ENCODE peak calls at places on chromosomes 4 and X, in nine cellular contexts. L is cardiac muscle cell, V is Caco-2, R is AG04449, B is fibroblast of mammary gland, P is pancreas, Q is bronchial epithelial cell, T is BJ, K is fibroblast of lung. I is an unnamed sample.

GRCh38 chrX:77160301-77160700 is 286.9 kb upstream of the FGF16 start:
- DNase-seq in L (no peak), V (peak; percentile 0), R (no peak), B (no peak), P (no peak), Q (no peak), T (no peak), K (no peak), I (no peak)

GRCh38 chrX:30888526-30889146 is 418 bp downstream of the TAB3 start:
- DNase-seq in L (peak; percentile 14), V (peak; percentile 13), R (no peak), B (peak; percentile 9), P (no peak), Q (no peak), T (no peak), K (no peak), I (no peak)

GRCh38 chr4:36111180-36111579 is 133.1 kb downstream of the ARAP2 start:
- DNase-seq in L (no peak), V (no peak), R (no peak), B (peak; percentile 59), P (no peak), Q (no peak), T (no peak), K (peak; percentile 70), I (no peak)

GRCh38 chr4:152168960-152169616 is 366.8 kb downstream of the FBXW7 start:
- DNase-seq in L (no peak), V (no peak), R (no peak), B (no peak), P (no peak), Q (peak; percentile 7), T (no peak), K (no peak), I (no peak)

GRCh38 chr4:40121515-40121914 is 64.9 kb downstream of the N4BP2 start:
- DNase-seq in L (peak; percentile 50), V (no peak), R (peak; percentile 28), B (peak; percentile 88), P (no peak), Q (peak; percentile 96), T (peak; percentile 20), K (peak; percentile 89), I (no peak)

GRCh38 chr4:17690135-17690534 is 75.7 kb downstream of the MED28 start:
- DNase-seq in L (no peak), V (no peak), R (no peak), B (no peak), P (no peak), Q (no peak), T (no peak), K (no peak), I (no peak)

GRCh38 chr4:7417639-7418038 is 17.1 kb downstream of the PSAPL1 start:
- DNase-seq in L (no peak), V (no peak), R (no peak), B (no peak), P (no peak), Q (no peak), T (no peak), K (no peak), I (peak; percentile 2)

GRCh38 chr4:90951037-90951436 is 823.8 kb downstream of the CCSER1 start:
- DNase-seq in L (peak; percentile 51), V (peak; percentile 8), R (no peak), B (peak; percentile 1), P (peak; percentile 49), Q (peak; percentile 96), T (no peak), K (peak; percentile 88), I (no peak)

GRCh38 chrX:40109288-40110008 is 11.7 kb upstream of the BCOR start:
- DNase-seq in L (peak; percentile 73), V (peak; percentile 69), R (no peak), B (peak; percentile 53), P (peak; percentile 75), Q (no peak), T (no peak), K (peak; percentile 64), I (peak; percentile 69)

GRCh38 chr4:165864228-165864627 is 8.8 kb upstream of the TLL1 start:
- DNase-seq in L (peak; percentile 21), V (peak; percentile 25), R (no peak), B (no peak), P (no peak), Q (no peak), T (no peak), K (no peak), I (no peak)

GRCh38 chr4:8652181-8653078 is 59.9 kb downstream of the CPZ start:
- DNase-seq in L (no peak), V (no peak), R (no peak), B (no peak), P (no peak), Q (no peak), T (no peak), K (no peak), I (no peak)

GRCh38 chrX:15815779-15816452 is 25.6 kb downstream of the ZRSR2 start:
- DNase-seq in L (peak; percentile 28), V (peak; percentile 10), R (no peak), B (peak; percentile 14), P (no peak), Q (peak; percentile 3), T (no peak), K (no peak), I (no peak)

GRCh38 chr4:143185253-143186107 is 763 bp downstream of the USP38 start:
- DNase-seq in L (peak; percentile 10), V (peak; percentile 55), R (no peak), B (peak; percentile 37), P (peak; percentile 14), Q (peak; percentile 31), T (no peak), K (peak; percentile 15), I (peak; percentile 22)

GRCh38 chrX:101369687-101370086 is 16.3 kb downstream of the BTK start:
- DNase-seq in L (no peak), V (no peak), R (no peak), B (no peak), P (no peak), Q (no peak), T (no peak), K (no peak), I (no peak)

GRCh38 chrX:136086521-136086920 is 60.8 kb upstream of the FHL1 start:
- DNase-seq in L (peak; percentile 2), V (no peak), R (no peak), B (peak; percentile 37), P (no peak), Q (no peak), T (no peak), K (peak; percentile 53), I (no peak)

GRCh38 chr4:81454498-81454897 is 17.2 kb downstream of the RASGEF1B start:
- DNase-seq in L (no peak), V (no peak), R (no peak), B (no peak), P (no peak), Q (peak; percentile 89), T (no peak), K (peak; percentile 12), I (no peak)

GRCh38 chr4:88143504-88143903 is 14.9 kb downstream of the ABCG2 start:
- DNase-seq in L (peak; percentile 28), V (no peak), R (no peak), B (peak; percentile 64), P (no peak), Q (peak; percentile 99), T (no peak), K (peak; percentile 87), I (no peak)

GRCh38 chrX:68550193-68550592 is 51.3 kb downstream of the YIPF6 start:
- DNase-seq in L (no peak), V (no peak), R (no peak), B (no peak), P (no peak), Q (peak; percentile 71), T (no peak), K (no peak), I (no peak)

GRCh38 chr4:158020175-158020574 is 152.7 kb downstream of the GASK1B start:
- DNase-seq in L (peak; percentile 90), V (peak; percentile 14), R (peak; percentile 69), B (peak; percentile 95), P (no peak), Q (peak; percentile 84), T (peak; percentile 84), K (peak; percentile 96), I (no peak)

GRCh38 chr4:189436207-189436606 is 504.5 kb upstream of the FRG1 start:
- DNase-seq in L (no peak), V (peak; percentile 7), R (no peak), B (no peak), P (no peak), Q (no peak), T (no peak), K (no peak), I (no peak)
- TF ChIP-seq CTCF in L (no peak), V (no peak), R (no peak), B (no peak), P (peak; percentile 8), Q (no peak), T (no peak), K (no peak), I (peak; percentile 42)

DNA sequence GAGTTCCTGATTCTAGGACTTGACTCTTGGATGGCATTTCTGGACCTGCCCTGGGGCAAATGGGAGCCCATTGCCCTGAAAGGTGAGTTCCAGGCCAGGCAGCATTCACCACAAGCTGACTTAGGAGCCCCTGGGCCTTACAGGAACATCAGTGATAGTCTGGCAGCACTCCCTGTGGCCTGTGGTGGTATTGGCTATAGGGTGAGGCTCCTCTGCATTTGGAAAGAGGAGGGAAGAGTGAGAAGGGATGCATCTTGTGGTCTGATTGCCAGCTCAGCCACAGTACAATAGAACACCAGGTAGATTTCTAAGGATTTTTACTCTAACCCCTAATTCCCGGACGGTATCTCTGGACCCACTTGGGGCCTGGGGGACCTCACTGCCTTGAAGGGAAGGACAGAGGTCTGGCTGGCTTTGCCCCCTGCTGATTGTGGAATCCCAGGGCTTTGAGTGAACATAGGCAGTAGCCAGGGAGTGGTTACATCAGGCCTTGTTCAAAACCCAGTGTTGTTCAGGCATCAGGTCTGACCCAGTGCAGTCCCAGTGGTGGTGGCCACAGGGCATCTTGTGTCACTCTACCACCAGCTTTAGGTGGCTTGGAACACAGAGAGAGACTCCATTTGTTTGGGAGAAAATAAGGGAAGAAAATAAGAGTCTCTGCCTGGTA is 32.9 kb downstream of the MAGED4 start:
- DNase-seq in L (no peak), V (peak; percentile 0), R (no peak), B (no peak), P (no peak), Q (no peak), T (no peak), K (no peak), I (no peak)
- TF ChIP-seq CTCF in L (no peak), V (no peak), R (peak; percentile 13), B (no peak), P (no peak), Q (no peak), T (no peak), K (no peak), I (no peak)

GRCh38 chr4:137994858-137995257 is 247.3 kb downstream of the SLC7A11 start:
- DNase-seq in L (no peak), V (no peak), R (peak; percentile 57), B (no peak), P (no peak), Q (no peak), T (peak; percentile 26), K (peak; percentile 89), I (no peak)
- TF ChIP-seq CTCF in L (no peak), V (no peak), R (no peak), B (no peak), P (no peak), Q (no peak), T (no peak), K (no peak), I (no peak)

DNA sequence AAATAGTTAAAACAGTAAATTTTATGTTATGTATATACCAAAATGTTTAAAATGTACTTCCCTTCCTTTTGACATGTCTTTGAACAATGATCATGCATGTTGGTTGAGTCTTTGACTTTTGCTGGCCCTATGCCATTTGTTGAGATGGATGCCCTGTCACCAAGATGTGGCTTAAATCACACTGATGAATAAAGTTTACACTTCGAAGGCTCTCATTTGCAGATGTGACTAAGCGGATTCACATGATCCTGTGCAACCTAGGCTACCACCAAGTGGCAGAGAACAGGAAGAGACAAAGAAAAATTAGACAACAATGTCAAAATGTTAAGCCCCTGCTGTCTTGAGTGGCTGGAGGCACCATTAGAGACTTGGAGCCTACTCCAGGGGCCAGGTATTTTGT is 139.9 kb downstream of the RAB28 start:
- DNase-seq in L (no peak), V (no peak), R (no peak), B (no peak), P (no peak), Q (no peak), T (no peak), K (no peak), I (no peak)
- TF ChIP-seq CTCF in L (no peak), V (peak; percentile 1), R (no peak), B (no peak), P (no peak), Q (no peak), T (no peak), K (no peak), I (no peak)